ENCODE peak calls at places on chromosomes 11 and 22, in eight cellular contexts. V, O, Q, S, M, U, X and L are unnamed samples.

GRCh38 chr11:39435641-39436040 is 2023.8 kb downstream of the LRRC4C start:
- DNase-seq in X (no peak), S (no peak), O (no peak), V (no peak), M (no peak), Q (no peak), U (no peak), L (no peak)

GRCh38 chr11:35256296-35256695 is 117.3 kb downstream of the CD44 start:
- DNase-seq in X (no peak), U (no peak), M (no peak), O (no peak), S (no peak), Q (no peak), V (no peak), L (no peak)

GRCh38 chr22:38167988-38168407 is 13.6 kb downstream of the PLA2G6 start:
- DNase-seq in Q (peak), U (no peak), M (no peak), X (no peak), V (no peak), O (peak), S (peak), L (peak)

GRCh38 chr11:119169272-119169719 is 771 bp downstream of the NLRX1 start:
- DNase-seq in V (peak), M (peak), Q (peak), O (peak), U (no peak), S (peak), X (peak), L (peak)

GRCh38 chr11:10623797-10624761 is 55.6 kb upstream of the LYVE1 start:
- DNase-seq in O (peak), M (peak), U (peak), X (peak), V (no peak), S (no peak), Q (no peak), L (peak)

GRCh38 chr11:115132829-115133228 is 371.4 kb downstream of the CADM1 start:
- DNase-seq in X (peak), S (no peak), O (peak), Q (no peak), U (no peak), M (no peak), V (no peak), L (no peak)

GRCh38 chr22:49366437-49366836 is 461.2 kb downstream of the BRD1 start:
- DNase-seq in O (no peak), Q (no peak), U (no peak), X (no peak), S (no peak), M (no peak), V (no peak), L (no peak)

GRCh38 chr22:43745783-43746356 is 66.2 kb downstream of the EFCAB6 start:
- DNase-seq in Q (no peak), U (no peak), V (no peak), M (no peak), X (no peak), S (no peak), O (no peak), L (no peak)

GRCh38 chr11:110131386-110132123 is 38.4 kb downstream of the ZC3H12C start:
- DNase-seq in U (no peak), Q (no peak), X (no peak), O (no peak), M (no peak), V (no peak), S (no peak), L (no peak)

GRCh38 chr11:269146-269890 is 8.9 kb upstream of the NLRP6 start:
- DNase-seq in O (no peak), S (no peak), U (no peak), M (no peak), Q (no peak), V (no peak), X (no peak), L (no peak)

GRCh38 chr22:42939941-42940653 is 74.9 kb downstream of the PACSIN2 start:
- DNase-seq in M (peak), O (no peak), S (peak), Q (peak), V (no peak), U (no peak), X (peak), L (no peak)

GRCh38 chr11:47499614-47500013 is 50.7 kb upstream of the RAPSN start:
- DNase-seq in O (no peak), X (no peak), U (no peak), S (no peak), Q (no peak), V (no peak), M (no peak), L (no peak)

GRCh38 chr22:38706101-38706884 is 549 bp downstream of the GTPBP1 start:
- DNase-seq in O (peak), M (no peak), X (no peak), Q (peak), S (peak), U (peak), V (peak), L (peak)

GRCh38 chr22:42743501-42743991 is 22.9 kb upstream of the A4GALT start:
- DNase-seq in X (no peak), Q (no peak), V (peak), U (no peak), S (peak), O (no peak), M (no peak), L (no peak)

GRCh38 chr11:76567261-76567660 is 103.3 kb downstream of the LRRC32 start:
- DNase-seq in S (no peak), X (no peak), V (no peak), O (no peak), M (no peak), U (no peak), Q (no peak), L (no peak)

GRCh38 chr11:66617148-66617814 is 851 bp downstream of the RBM14 start:
- DNase-seq in X (no peak), S (peak), O (no peak), Q (peak), V (no peak), U (no peak), M (peak), L (peak)

GRCh38 chr11:69398529-69399492 is 82.7 kb upstream of the LINC01488 start:
- DNase-seq in S (peak), X (no peak), M (no peak), U (no peak), V (no peak), Q (no peak), O (no peak), L (no peak)

GRCh38 chr22:20919718-20920117 is 2.5 kb downstream of the CRKL start:
- DNase-seq in U (no peak), S (no peak), X (no peak), O (no peak), V (no peak), M (no peak), Q (no peak), L (no peak)

GRCh38 chr11:77598195-77598594 is 8.4 kb downstream of the AQP11 start:
- DNase-seq in V (no peak), M (peak), X (no peak), O (no peak), S (no peak), Q (no peak), U (no peak), L (no peak)

GRCh38 chr11:133955091-133955846 is 1.5 kb downstream of the IGSF9B start:
- DNase-seq in V (peak), S (peak), X (no peak), Q (no peak), O (no peak), U (peak), M (no peak), L (peak)

GRCh38 chr22:45425531-45426265 is 12.2 kb downstream of the RIBC2 start:
- DNase-seq in V (no peak), S (no peak), Q (no peak), U (no peak), O (no peak), X (no peak), M (no peak), L (no peak)

GRCh38 chr11:127919206-127920000 is 668.0 kb downstream of the ETS1 start:
- DNase-seq in M (peak), O (no peak), S (no peak), U (no peak), V (no peak), Q (no peak), X (no peak), L (peak)

GRCh38 chr22:39117585-39118191 is 20.6 kb downstream of the APOBEC3H start:
- DNase-seq in U (no peak), M (peak), X (peak), V (no peak), O (peak), S (peak), Q (no peak), L (peak)

GRCh38 chr11:121932646-121933185 is 183.3 kb downstream of the BLID start:
- DNase-seq in U (no peak), O (no peak), X (no peak), S (no peak), M (peak), V (no peak), Q (no peak), L (no peak)

GRCh38 chr22:47452184-47452583 is 689.7 kb downstream of the TBC1D22A start:
- DNase-seq in V (no peak), M (peak), X (peak), U (peak), S (no peak), Q (no peak), O (peak), L (no peak)

GRCh38 chr22:45656577-45656976 is 15.1 kb upstream of the ATXN10 start:
- DNase-seq in M (no peak), V (no peak), U (no peak), Q (no peak), X (no peak), O (no peak), S (no peak), L (no peak)

GRCh38 chr22:46609175-46609690 is 11.0 kb upstream of the GRAMD4 start:
- DNase-seq in V (no peak), X (no peak), M (peak), O (no peak), S (no peak), Q (no peak), U (no peak), L (no peak)

GRCh38 chr11:102534261-102534872 is 3.8 kb upstream of the MMP7 start:
- DNase-seq in M (peak), U (no peak), V (no peak), X (no peak), S (no peak), O (no peak), Q (no peak), L (no peak)

GRCh38 chr11:84837402-84838069 is 789.6 kb downstream of the DLG2 start:
- DNase-seq in X (no peak), Q (no peak), O (no peak), S (no peak), V (no peak), U (no peak), M (peak), L (no peak)

GRCh38 chr11:65894034-65894591 is 3.6 kb downstream of the CCDC85B start:
- DNase-seq in O (no peak), S (no peak), V (no peak), U (no peak), X (no peak), M (peak), Q (no peak), L (no peak)

GRCh38 chr22:42283288-42284229 is 13.1 kb upstream of the TCF20 start:
- DNase-seq in M (no peak), V (no peak), O (no peak), U (peak), Q (no peak), S (no peak), X (no peak), L (peak)

GRCh38 chr11:58358969-58359368 is at the start of gene OR5B17:
- DNase-seq in Q (no peak), V (no peak), O (no peak), M (no peak), U (no peak), X (no peak), S (no peak), L (no peak)

GRCh38 chr22:44865193-44866057 is 113.0 kb downstream of the ARHGAP8 start:
- DNase-seq in S (no peak), M (no peak), Q (no peak), U (peak), V (no peak), O (no peak), X (no peak), L (no peak)

GRCh38 chr11:60563553-60564235 is 48.5 kb downstream of the MS4A13 start:
- DNase-seq in U (no peak), S (no peak), V (no peak), Q (no peak), M (no peak), X (no peak), O (peak), L (no peak)
- TF ChIP-seq CTCF in U (peak), S (no peak), V (no peak), Q (no peak), M (peak), X (no peak), O (peak), L (no peak)

DNA sequence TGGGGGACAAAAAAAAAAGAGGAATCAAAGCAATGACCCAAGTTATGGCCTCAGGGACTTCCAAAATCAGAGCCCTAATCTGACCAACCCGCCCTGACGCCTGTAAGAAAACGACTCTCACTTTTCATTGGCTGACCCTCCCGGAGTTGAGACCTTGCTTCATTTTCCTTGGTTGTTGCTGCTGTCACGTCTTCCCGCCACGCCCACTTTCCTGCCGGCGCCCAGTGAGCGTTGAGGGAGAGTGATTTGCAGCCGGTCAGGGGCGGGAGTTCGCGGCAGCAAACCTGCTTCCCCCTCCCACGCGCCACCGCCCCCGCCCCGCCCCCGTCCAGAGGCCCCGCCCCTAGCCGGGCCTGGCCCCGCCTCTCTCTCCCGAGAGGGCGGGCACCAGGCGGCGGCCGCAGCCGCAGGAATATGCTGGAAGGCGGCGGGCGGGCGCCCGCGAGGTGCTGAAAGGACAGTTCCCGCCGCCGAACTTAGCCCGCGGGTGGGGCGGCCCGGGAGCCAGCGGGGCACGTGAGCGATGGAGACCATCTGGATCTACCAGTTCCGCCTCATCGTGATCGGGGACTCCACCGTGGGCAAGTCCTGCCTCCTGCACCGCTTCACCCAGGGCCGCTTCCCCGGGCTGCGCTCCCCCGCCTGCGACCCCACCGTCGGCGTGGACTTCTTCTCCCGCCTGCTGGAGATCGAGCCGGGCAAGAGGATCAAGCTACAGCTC is at the start of gene RAB39A:
- DNase-seq in S (peak), X (peak), M (peak), V (peak), Q (peak), U (peak), O (peak), L (peak)
- H3K4me3 ChIP-seq in S (peak), X (peak), M (peak), V (peak), Q (peak), U (peak), O (peak), L (peak)

GRCh38 chr11:129770993-129771392 is 44.7 kb upstream of the TMEM45B start:
- DNase-seq in U (no peak), S (no peak), Q (no peak), O (no peak), V (no peak), X (no peak), M (no peak), L (no peak)

GRCh38 chr11:129769059-129769458 is 46.6 kb upstream of the TMEM45B start:
- DNase-seq in X (no peak), Q (no peak), V (no peak), M (no peak), S (no peak), U (no peak), O (no peak), L (no peak)

GRCh38 chr11:129766858-129767604 is 48.6 kb upstream of the TMEM45B start:
- DNase-seq in S (no peak), X (no peak), Q (no peak), M (peak), V (no peak), U (peak), O (peak), L (peak)

GRCh38 chr11:129768356-129768755 is 47.3 kb upstream of the TMEM45B start:
- DNase-seq in M (no peak), U (no peak), V (no peak), O (no peak), Q (no peak), X (no peak), S (no peak), L (peak)

DNA sequence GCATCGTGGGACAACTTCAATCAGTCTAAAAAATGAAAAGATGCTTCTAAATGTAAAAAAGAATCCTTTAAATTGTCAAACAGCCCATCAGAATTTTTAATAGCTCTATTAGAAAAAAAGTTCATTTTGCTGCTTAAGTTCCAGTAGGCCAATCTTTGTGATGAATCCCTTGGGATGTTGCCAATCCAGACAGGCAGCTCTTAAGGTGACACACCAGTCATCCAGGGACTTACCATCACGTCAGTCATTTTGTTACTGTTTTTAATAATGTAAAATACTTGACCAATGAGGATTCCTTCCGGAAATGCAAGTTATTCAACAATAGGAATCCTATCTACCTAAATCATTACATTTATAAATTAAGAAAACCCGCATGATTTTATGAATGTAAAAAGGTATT is 47.8 kb upstream of the TMEM45B start:
- DNase-seq in X (no peak), M (peak), Q (no peak), O (no peak), S (no peak), U (no peak), V (no peak), L (no peak)
- H3K27ac ChIP-seq in X (no peak), M (no peak), Q (no peak), O (no peak), S (no peak), U (no peak), V (no peak), L (no peak)

DNA sequence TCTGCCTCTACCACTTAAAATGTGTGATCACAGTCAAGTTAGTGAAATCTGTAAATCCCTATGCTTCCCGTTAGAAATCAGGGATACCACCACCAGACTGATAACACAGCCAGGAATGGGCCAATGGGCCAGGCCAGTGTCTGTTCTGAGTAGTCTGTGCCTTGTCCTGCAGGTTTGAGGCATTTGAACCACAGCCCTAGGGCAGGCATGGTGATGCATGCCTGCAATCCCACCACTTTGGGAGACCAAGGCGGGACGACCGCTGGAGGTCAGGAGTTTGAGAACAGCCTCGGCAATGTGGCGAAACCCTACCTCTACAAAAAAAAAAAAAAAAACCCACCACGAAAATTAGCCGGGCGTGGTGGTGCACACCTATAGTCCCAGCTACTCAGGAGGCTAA is 12.1 kb upstream of the AHNAK start:
- DNase-seq in S (no peak), U (no peak), X (no peak), V (no peak), O (no peak), M (no peak), Q (no peak), L (no peak)
- TF ChIP-seq CTCF in S (no peak), U (no peak), X (no peak), V (no peak), O (no peak), M (no peak), Q (no peak), L (no peak)

GRCh38 chr22:31950226-31950625 is 5.9 kb downstream of the YWHAH start:
- DNase-seq in O (no peak), M (no peak), S (no peak), V (no peak), X (no peak), Q (no peak), U (no peak), L (no peak)
- H3K4me3 ChIP-seq in O (no peak), M (no peak), S (no peak), V (no peak), X (no peak), Q (no peak), U (no peak), L (no peak)

DNA sequence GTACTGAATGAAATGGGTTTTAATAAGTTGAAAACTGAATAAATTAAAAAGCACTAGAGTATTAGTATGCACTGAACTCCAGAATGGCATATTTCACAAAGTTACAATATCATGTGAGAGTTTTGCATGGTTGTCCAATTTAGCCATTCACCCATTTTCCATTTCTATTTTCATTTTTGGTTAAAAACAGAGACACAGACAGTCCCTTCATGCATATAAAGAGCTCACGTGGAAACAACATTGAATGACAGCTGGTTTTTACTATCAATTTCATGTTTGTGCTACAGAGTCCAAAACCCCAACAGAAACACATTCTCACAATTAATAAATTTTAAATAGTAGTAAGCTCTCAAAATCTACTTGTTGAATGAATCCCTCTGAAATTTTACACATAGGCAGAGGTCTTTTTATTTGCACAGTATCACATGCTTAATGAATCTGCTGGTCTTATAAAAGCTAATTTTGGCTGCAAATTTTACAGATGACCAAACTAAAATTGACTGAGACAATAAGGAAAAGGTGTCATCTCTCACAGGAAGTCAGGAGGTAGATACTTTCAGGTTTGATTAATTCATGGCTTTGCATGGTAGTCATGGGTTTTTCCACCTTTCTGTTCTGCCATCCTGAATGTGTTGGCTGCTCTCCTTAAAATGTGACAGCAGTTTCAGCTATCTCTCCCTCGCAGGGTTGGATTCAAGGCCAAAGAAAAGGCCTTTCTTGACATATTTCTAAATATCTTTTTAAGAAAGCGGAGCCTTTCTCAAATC is 20.6 kb upstream of the DDI1 start:
- DNase-seq in O (no peak), S (no peak), X (no peak), M (no peak), Q (no peak), U (no peak), V (no peak), L (no peak)
- H3K27ac ChIP-seq in O (no peak), S (no peak), X (no peak), M (no peak), Q (no peak), U (no peak), V (no peak), L (no peak)

DNA sequence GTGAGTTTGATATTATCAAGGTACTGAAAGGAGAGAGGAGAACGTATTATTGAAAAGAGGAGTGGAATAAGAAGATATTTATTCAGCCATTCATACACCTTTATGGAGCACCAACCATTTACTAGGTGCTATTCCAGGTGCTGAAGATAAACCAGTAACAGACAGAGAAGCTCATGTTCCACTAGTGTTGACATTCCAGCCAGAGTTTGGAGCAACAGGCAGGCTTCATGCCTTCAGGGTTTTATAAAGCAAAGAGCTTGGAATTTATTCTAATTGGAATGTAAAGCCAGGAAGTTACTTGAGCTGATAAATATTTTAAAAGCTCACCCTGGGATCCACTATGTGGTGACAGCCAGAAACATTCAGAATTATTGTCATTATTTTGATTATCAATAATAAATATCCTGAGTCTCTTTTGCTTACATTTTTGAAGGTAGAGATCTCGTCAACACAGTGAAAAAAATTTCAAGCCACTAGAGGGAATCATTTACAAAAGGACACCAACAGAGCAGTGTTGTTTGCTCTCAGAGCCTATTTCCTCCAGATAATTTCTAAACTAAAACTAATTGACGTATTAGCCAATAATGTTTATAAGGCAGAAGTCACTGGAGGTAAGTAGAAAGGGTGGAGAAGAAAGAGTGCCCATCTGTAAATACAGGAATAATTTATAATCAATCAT is 172.0 kb downstream of the KCNA4 start:
- DNase-seq in S (no peak), X (no peak), V (no peak), Q (no peak), M (no peak), O (no peak), U (no peak), L (no peak)
- TF ChIP-seq CTCF in S (no peak), X (no peak), V (no peak), Q (no peak), M (no peak), O (no peak), U (no peak), L (peak)